ENCODE peak calls at places on chromosomes 16 and 17, in five cellular contexts. One of them, this sample, is unnamed.

GRCh38 chr17:41211845-41212466 is 14.5 kb upstream of the KRTAP9-2 start:
- DNase-seq in suprapubic skin: no peak
- DNase-seq in AG10803: peak
- DNase-seq in colonic mucosa: no peak
- DNase-seq in uterus: no peak
- DNase-seq in this sample: no peak

GRCh38 chr16:30914849-30915248 is 8.5 kb upstream of the FBXL19 start:
- DNase-seq in AG10803: no peak
- DNase-seq in colonic mucosa: no peak
- DNase-seq in suprapubic skin: no peak
- DNase-seq in uterus: no peak
- DNase-seq in this sample: no peak

GRCh38 chr17:67027031-67027628 is 17.2 kb upstream of the CACNG1 start:
- DNase-seq in uterus: no peak
- DNase-seq in suprapubic skin: no peak
- DNase-seq in colonic mucosa: no peak
- DNase-seq in AG10803: peak
- DNase-seq in this sample: peak

GRCh38 chr16:11094075-11094593 is 149.8 kb downstream of the CLEC16A start:
- DNase-seq in uterus: no peak
- DNase-seq in AG10803: peak
- DNase-seq in colonic mucosa: no peak
- DNase-seq in suprapubic skin: no peak
- DNase-seq in this sample: peak

GRCh38 chr17:1347681-1348318 is 52.2 kb downstream of the YWHAE start:
- DNase-seq in uterus: no peak
- DNase-seq in colonic mucosa: peak
- DNase-seq in suprapubic skin: no peak
- DNase-seq in AG10803: peak
- DNase-seq in this sample: no peak

GRCh38 chr17:7445011-7445927 is at the start of gene CHRNB1:
- DNase-seq in uterus: peak
- DNase-seq in suprapubic skin: peak
- DNase-seq in colonic mucosa: peak
- DNase-seq in AG10803: no peak
- DNase-seq in this sample: no peak

GRCh38 chr16:11205754-11206459 is 50.1 kb downstream of the SOCS1 start:
- DNase-seq in uterus: no peak
- DNase-seq in AG10803: peak
- DNase-seq in colonic mucosa: peak
- DNase-seq in suprapubic skin: no peak
- DNase-seq in this sample: peak

GRCh38 chr17:3556905-3557767 is 476 bp downstream of the TRPV3 start:
- DNase-seq in suprapubic skin: no peak
- DNase-seq in AG10803: no peak
- DNase-seq in colonic mucosa: no peak
- DNase-seq in uterus: no peak
- DNase-seq in this sample: no peak

GRCh38 chr17:66459811-66460270 is 157.4 kb downstream of the PRKCA start:
- DNase-seq in colonic mucosa: no peak
- DNase-seq in uterus: peak
- DNase-seq in suprapubic skin: no peak
- DNase-seq in AG10803: peak
- DNase-seq in this sample: peak

GRCh38 chr17:64036198-64036922 is 15.9 kb upstream of the ICAM2 start:
- DNase-seq in uterus: no peak
- DNase-seq in suprapubic skin: peak
- DNase-seq in AG10803: no peak
- DNase-seq in colonic mucosa: peak
- DNase-seq in this sample: no peak

GRCh38 chr16:24493859-24494258 is 45.5 kb upstream of the RBBP6 start:
- DNase-seq in AG10803: no peak
- DNase-seq in uterus: no peak
- DNase-seq in suprapubic skin: no peak
- DNase-seq in colonic mucosa: no peak
- DNase-seq in this sample: no peak

GRCh38 chr17:39608601-39609000 is 881 bp upstream of the NEUROD2 start:
- DNase-seq in AG10803: no peak
- DNase-seq in uterus: no peak
- DNase-seq in suprapubic skin: no peak
- DNase-seq in colonic mucosa: no peak
- DNase-seq in this sample: no peak

GRCh38 chr17:7439462-7440112 is at the start of gene FGF11:
- DNase-seq in suprapubic skin: no peak
- DNase-seq in AG10803: no peak
- DNase-seq in uterus: no peak
- DNase-seq in colonic mucosa: no peak
- DNase-seq in this sample: no peak

GRCh38 chr16:13049688-13050087 is 148.3 kb downstream of the SHISA9 start:
- DNase-seq in AG10803: no peak
- DNase-seq in suprapubic skin: no peak
- DNase-seq in colonic mucosa: no peak
- DNase-seq in uterus: no peak
- DNase-seq in this sample: no peak

GRCh38 chr17:44095647-44096496 is 25.3 kb downstream of the G6PC3 start:
- DNase-seq in AG10803: peak
- DNase-seq in uterus: peak
- DNase-seq in colonic mucosa: peak
- DNase-seq in suprapubic skin: no peak
- DNase-seq in this sample: peak

GRCh38 chr17:31491794-31492171 is 100.3 kb downstream of the RAB11FIP4 start:
- DNase-seq in AG10803: no peak
- DNase-seq in colonic mucosa: no peak
- DNase-seq in uterus: no peak
- DNase-seq in suprapubic skin: no peak
- DNase-seq in this sample: no peak

GRCh38 chr16:86885139-86885538 is 306.8 kb downstream of the FOXL1 start:
- DNase-seq in suprapubic skin: no peak
- DNase-seq in uterus: no peak
- DNase-seq in AG10803: no peak
- DNase-seq in colonic mucosa: no peak
- DNase-seq in this sample: no peak

GRCh38 chr17:58333396-58334207 is 5.0 kb upstream of the TSPOAP1 start:
- DNase-seq in AG10803: no peak
- DNase-seq in suprapubic skin: no peak
- DNase-seq in uterus: no peak
- DNase-seq in colonic mucosa: no peak
- DNase-seq in this sample: no peak

GRCh38 chr17:75472119-75472518 is 15.7 kb downstream of the TMEM94 start:
- DNase-seq in AG10803: no peak
- DNase-seq in suprapubic skin: no peak
- DNase-seq in uterus: no peak
- DNase-seq in colonic mucosa: peak
- DNase-seq in this sample: no peak

GRCh38 chr16:50861926-50862325 is 120.0 kb downstream of the CYLD start:
- DNase-seq in uterus: no peak
- DNase-seq in suprapubic skin: no peak
- DNase-seq in AG10803: peak
- DNase-seq in colonic mucosa: no peak
- DNase-seq in this sample: peak

GRCh38 chr17:27677191-27677590 is 46.2 kb downstream of the LGALS9 start:
- DNase-seq in suprapubic skin: no peak
- DNase-seq in AG10803: no peak
- DNase-seq in uterus: no peak
- DNase-seq in colonic mucosa: no peak
- DNase-seq in this sample: no peak

GRCh38 chr17:15513859-15514446 is 46.5 kb upstream of the CDRT4 start:
- DNase-seq in AG10803: no peak
- DNase-seq in suprapubic skin: no peak
- DNase-seq in uterus: no peak
- DNase-seq in colonic mucosa: no peak
- DNase-seq in this sample: no peak

GRCh38 chr17:38452719-38453118 is 24.5 kb downstream of the ARHGAP23 start:
- DNase-seq in suprapubic skin: no peak
- DNase-seq in uterus: no peak
- DNase-seq in AG10803: no peak
- DNase-seq in colonic mucosa: no peak
- DNase-seq in this sample: no peak

GRCh38 chr17:38449364-38449763 is 21.1 kb downstream of the ARHGAP23 start:
- DNase-seq in colonic mucosa: no peak
- DNase-seq in uterus: no peak
- DNase-seq in AG10803: no peak
- DNase-seq in suprapubic skin: no peak
- DNase-seq in this sample: no peak

GRCh38 chr17:38450699-38451029 is 22.4 kb downstream of the ARHGAP23 start:
- DNase-seq in colonic mucosa: no peak
- DNase-seq in uterus: no peak
- DNase-seq in suprapubic skin: no peak
- DNase-seq in AG10803: no peak
- DNase-seq in this sample: no peak

GRCh38 chr17:38451840-38452529 is 23.7 kb downstream of the ARHGAP23 start:
- DNase-seq in suprapubic skin: no peak
- DNase-seq in colonic mucosa: no peak
- DNase-seq in AG10803: peak
- DNase-seq in uterus: peak
- DNase-seq in this sample: peak

GRCh38 chr17:38451030-38451839 is 23.0 kb downstream of the ARHGAP23 start:
- DNase-seq in colonic mucosa: no peak
- DNase-seq in suprapubic skin: no peak
- DNase-seq in uterus: no peak
- DNase-seq in AG10803: peak
- DNase-seq in this sample: peak
- H3K4me3 ChIP-seq in colonic mucosa: no peak
- H3K4me3 ChIP-seq in suprapubic skin: no peak
- H3K4me3 ChIP-seq in uterus: no peak
- H3K4me3 ChIP-seq in AG10803: peak
- H3K4me3 ChIP-seq in this sample: peak

DNA sequence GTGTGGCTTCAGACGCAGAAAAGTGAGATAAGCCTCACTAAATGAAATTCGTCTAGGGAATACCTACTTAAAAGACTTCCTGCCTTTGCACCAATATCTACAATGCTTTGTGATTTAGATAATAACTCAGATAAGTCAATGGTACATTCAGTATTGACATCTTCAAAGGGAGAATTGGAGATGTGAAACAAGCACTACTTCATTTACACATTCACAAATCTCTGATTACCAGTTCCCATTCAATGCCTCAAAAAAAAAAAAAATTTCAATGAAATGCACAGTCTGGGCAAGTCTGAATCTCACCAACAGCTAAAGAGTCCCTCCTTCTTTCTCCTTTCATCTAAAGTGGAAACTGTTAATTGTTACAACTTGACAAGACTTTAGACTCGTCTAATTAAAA is 3.7 kb downstream of the PHF12 start:
- DNase-seq in AG10803: no peak
- DNase-seq in suprapubic skin: no peak
- DNase-seq in colonic mucosa: no peak
- DNase-seq in uterus: no peak
- DNase-seq in this sample: no peak
- TF ChIP-seq CTCF in AG10803: no peak
- TF ChIP-seq CTCF in suprapubic skin: no peak
- TF ChIP-seq CTCF in colonic mucosa: no peak
- TF ChIP-seq CTCF in uterus: no peak
- TF ChIP-seq CTCF in this sample: no peak

DNA sequence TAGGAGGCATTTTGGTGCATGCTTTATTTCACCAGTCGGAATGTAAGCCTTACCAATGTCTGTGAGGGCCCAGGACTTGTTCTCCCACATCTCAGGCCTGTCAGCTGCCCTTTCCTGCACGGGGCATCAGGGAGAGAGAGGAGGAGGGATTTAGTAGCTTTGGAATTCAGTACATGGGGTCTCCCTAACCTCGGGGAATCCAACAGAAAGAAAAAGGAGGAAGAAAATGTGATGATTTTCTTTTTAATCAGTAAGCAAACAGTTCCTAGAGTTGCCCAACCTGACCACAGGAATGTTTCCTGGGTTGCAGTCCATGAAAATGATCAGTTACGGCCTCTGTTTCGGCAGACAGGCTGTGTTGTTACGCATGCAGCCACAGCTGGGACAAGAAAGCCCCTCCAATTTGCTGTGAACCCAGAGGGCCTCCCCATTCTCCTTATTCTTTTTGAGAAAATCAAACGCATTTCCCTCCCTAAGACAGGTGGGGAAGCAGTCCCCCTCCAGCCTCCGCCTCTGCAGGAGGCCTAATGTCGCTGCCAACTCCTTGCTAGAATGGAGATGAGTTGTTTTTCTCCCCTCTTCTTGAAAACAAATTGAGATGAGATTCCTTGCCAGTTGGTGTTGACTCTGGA is 53.1 kb upstream of the TANGO6 start:
- DNase-seq in AG10803: peak
- DNase-seq in suprapubic skin: no peak
- DNase-seq in uterus: peak
- DNase-seq in colonic mucosa: no peak
- DNase-seq in this sample: peak
- H3K4me3 ChIP-seq in AG10803: peak
- H3K4me3 ChIP-seq in suprapubic skin: no peak
- H3K4me3 ChIP-seq in uterus: no peak
- H3K4me3 ChIP-seq in colonic mucosa: no peak
- H3K4me3 ChIP-seq in this sample: no peak

GRCh38 chr17:13002761-13003453 is 14.9 kb downstream of the ELAC2 start:
- DNase-seq in colonic mucosa: peak
- DNase-seq in AG10803: peak
- DNase-seq in suprapubic skin: no peak
- DNase-seq in uterus: peak
- DNase-seq in this sample: peak

GRCh38 chr17:13004336-13004735 is 13.5 kb downstream of the ELAC2 start:
- DNase-seq in suprapubic skin: no peak
- DNase-seq in AG10803: no peak
- DNase-seq in colonic mucosa: no peak
- DNase-seq in uterus: no peak
- DNase-seq in this sample: no peak

GRCh38 chr17:13003927-13004326 is 13.9 kb downstream of the ELAC2 start:
- DNase-seq in uterus: no peak
- DNase-seq in colonic mucosa: no peak
- DNase-seq in suprapubic skin: no peak
- DNase-seq in AG10803: no peak
- DNase-seq in this sample: no peak

GRCh38 chr17:13001991-13002615 is 15.7 kb downstream of the ELAC2 start:
- DNase-seq in uterus: no peak
- DNase-seq in AG10803: no peak
- DNase-seq in suprapubic skin: no peak
- DNase-seq in colonic mucosa: no peak
- DNase-seq in this sample: peak

DNA sequence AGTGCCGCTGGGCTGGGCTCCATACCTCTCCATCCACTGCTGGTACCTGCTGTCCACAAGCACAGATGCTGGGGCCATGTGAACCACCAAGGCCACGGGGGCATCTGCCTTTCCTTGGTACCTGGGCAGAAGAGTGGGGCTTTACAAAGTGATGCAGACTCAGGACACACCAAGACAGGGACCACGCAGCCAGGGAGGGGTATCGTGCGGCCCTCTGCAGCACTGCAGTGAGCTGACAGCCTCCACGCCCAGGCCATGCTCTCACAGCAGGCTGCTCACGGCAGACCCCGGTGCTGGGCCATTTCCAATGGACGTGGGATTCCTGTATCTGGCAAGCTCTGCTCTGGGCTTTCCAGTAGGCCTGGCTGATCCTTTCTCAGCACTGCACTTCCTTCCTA is 14.4 kb downstream of the ELAC2 start:
- DNase-seq in suprapubic skin: no peak
- DNase-seq in uterus: no peak
- DNase-seq in colonic mucosa: no peak
- DNase-seq in AG10803: no peak
- DNase-seq in this sample: no peak
- TF ChIP-seq CTCF in suprapubic skin: no peak
- TF ChIP-seq CTCF in uterus: no peak
- TF ChIP-seq CTCF in colonic mucosa: peak
- TF ChIP-seq CTCF in AG10803: no peak
- TF ChIP-seq CTCF in this sample: no peak

GRCh38 chr16:1985466-1986150 is 1.6 kb downstream of the GFER start:
- DNase-seq in uterus: no peak
- DNase-seq in colonic mucosa: peak
- DNase-seq in AG10803: no peak
- DNase-seq in suprapubic skin: no peak
- DNase-seq in this sample: no peak
- H3K4me3 ChIP-seq in uterus: no peak
- H3K4me3 ChIP-seq in colonic mucosa: peak
- H3K4me3 ChIP-seq in AG10803: peak
- H3K4me3 ChIP-seq in suprapubic skin: no peak
- H3K4me3 ChIP-seq in this sample: peak

GRCh38 chr17:78358538-78359215 is 1.2 kb downstream of the SOCS3 start:
- DNase-seq in uterus: no peak
- DNase-seq in colonic mucosa: peak
- DNase-seq in AG10803: peak
- DNase-seq in suprapubic skin: no peak
- DNase-seq in this sample: peak
- TF ChIP-seq CTCF in uterus: no peak
- TF ChIP-seq CTCF in colonic mucosa: no peak
- TF ChIP-seq CTCF in AG10803: no peak
- TF ChIP-seq CTCF in suprapubic skin: no peak
- TF ChIP-seq CTCF in this sample: no peak